ENCODE peak calls at places on chromosome 21, in four cellular contexts. One of them, this sample, is unnamed.

GRCh38 chr21:32414579-32415358 is 2.3 kb downstream of the EVA1C start:
- DNase-seq in CD8-positive, alpha-beta T cell: no peak
- DNase-seq in right cardiac atrium: no peak
- DNase-seq in fibroblast of lung: peak
- DNase-seq in this sample: no peak

GRCh38 chr21:14736162-14736561 is 190.0 kb upstream of the SAMSN1 start:
- DNase-seq in CD8-positive, alpha-beta T cell: no peak
- DNase-seq in right cardiac atrium: no peak
- DNase-seq in fibroblast of lung: no peak
- DNase-seq in this sample: no peak

GRCh38 chr21:46295177-46295711 is 9.1 kb downstream of the YBEY start:
- DNase-seq in CD8-positive, alpha-beta T cell: no peak
- DNase-seq in right cardiac atrium: peak
- DNase-seq in fibroblast of lung: peak
- DNase-seq in this sample: no peak

GRCh38 chr21:32412162-32412997 is at the start of gene EVA1C:
- DNase-seq in CD8-positive, alpha-beta T cell: peak
- DNase-seq in right cardiac atrium: peak
- DNase-seq in fibroblast of lung: peak
- DNase-seq in this sample: peak

GRCh38 chr21:41953249-41953830 is 478 bp downstream of the C2CD2 start:
- DNase-seq in CD8-positive, alpha-beta T cell: no peak
- DNase-seq in right cardiac atrium: no peak
- DNase-seq in fibroblast of lung: no peak
- DNase-seq in this sample: no peak

GRCh38 chr21:41068411-41069304 is 99.3 kb upstream of the BACE2 start:
- DNase-seq in CD8-positive, alpha-beta T cell: peak
- DNase-seq in right cardiac atrium: peak
- DNase-seq in fibroblast of lung: peak
- DNase-seq in this sample: peak

GRCh38 chr21:41373253-41373652 is 11.4 kb downstream of the MX2 start:
- DNase-seq in CD8-positive, alpha-beta T cell: no peak
- DNase-seq in right cardiac atrium: peak
- DNase-seq in fibroblast of lung: no peak
- DNase-seq in this sample: no peak

GRCh38 chr21:20592482-20592881 is 405.7 kb upstream of the NCAM2 start:
- DNase-seq in CD8-positive, alpha-beta T cell: no peak
- DNase-seq in right cardiac atrium: no peak
- DNase-seq in fibroblast of lung: no peak
- DNase-seq in this sample: no peak

GRCh38 chr21:31732891-31733520 is 1.1 kb upstream of the SCAF4 start:
- DNase-seq in CD8-positive, alpha-beta T cell: peak
- DNase-seq in right cardiac atrium: no peak
- DNase-seq in fibroblast of lung: peak
- DNase-seq in this sample: peak

GRCh38 chr21:28927122-28927521 is 65.6 kb downstream of the LTN1 start:
- DNase-seq in CD8-positive, alpha-beta T cell: no peak
- DNase-seq in right cardiac atrium: no peak
- DNase-seq in fibroblast of lung: no peak
- DNase-seq in this sample: no peak

GRCh38 chr21:29365636-29366305 is 67.0 kb downstream of the BACH1 start:
- DNase-seq in CD8-positive, alpha-beta T cell: no peak
- DNase-seq in right cardiac atrium: no peak
- DNase-seq in fibroblast of lung: no peak
- DNase-seq in this sample: no peak

GRCh38 chr21:21624674-21625073 is 626.5 kb downstream of the NCAM2 start:
- DNase-seq in CD8-positive, alpha-beta T cell: no peak
- DNase-seq in right cardiac atrium: no peak
- DNase-seq in fibroblast of lung: peak
- DNase-seq in this sample: no peak

GRCh38 chr21:38037416-38037815 is 121.2 kb upstream of the KCNJ6 start:
- DNase-seq in CD8-positive, alpha-beta T cell: no peak
- DNase-seq in right cardiac atrium: no peak
- DNase-seq in fibroblast of lung: peak
- DNase-seq in this sample: no peak

GRCh38 chr21:44354775-44355771 is 1.7 kb downstream of the TRPM2 start:
- DNase-seq in CD8-positive, alpha-beta T cell: no peak
- DNase-seq in right cardiac atrium: peak
- DNase-seq in fibroblast of lung: no peak
- DNase-seq in this sample: no peak
- H3K4me3 ChIP-seq in CD8-positive, alpha-beta T cell: no peak
- H3K4me3 ChIP-seq in right cardiac atrium: no peak
- H3K4me3 ChIP-seq in fibroblast of lung: no peak
- H3K4me3 ChIP-seq in this sample: peak

DNA sequence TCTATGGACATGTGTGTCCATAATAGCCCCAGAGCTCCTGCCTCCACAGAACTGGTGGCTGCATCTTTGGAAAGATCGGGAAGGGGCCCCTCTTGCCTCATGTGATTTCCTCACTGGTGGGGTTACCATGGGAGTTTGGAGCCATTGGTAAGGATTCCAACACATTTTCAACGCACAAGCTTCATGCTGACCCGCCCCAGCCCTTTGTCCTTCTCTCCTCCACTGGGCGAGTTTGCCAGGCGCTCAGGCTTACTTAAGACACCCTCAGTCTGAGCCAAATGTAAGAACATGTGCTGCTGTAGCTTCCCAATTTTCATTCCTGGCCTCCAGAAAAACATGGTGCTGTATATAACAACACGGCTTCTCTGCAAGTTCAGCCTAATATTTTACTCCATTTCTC is 72.4 kb downstream of the ATP5PO start:
- DNase-seq in CD8-positive, alpha-beta T cell: no peak
- DNase-seq in right cardiac atrium: peak
- DNase-seq in fibroblast of lung: no peak
- DNase-seq in this sample: no peak
- H3K27ac ChIP-seq in CD8-positive, alpha-beta T cell: no peak
- H3K27ac ChIP-seq in right cardiac atrium: peak
- H3K27ac ChIP-seq in fibroblast of lung: no peak
- H3K27ac ChIP-seq in this sample: no peak

DNA sequence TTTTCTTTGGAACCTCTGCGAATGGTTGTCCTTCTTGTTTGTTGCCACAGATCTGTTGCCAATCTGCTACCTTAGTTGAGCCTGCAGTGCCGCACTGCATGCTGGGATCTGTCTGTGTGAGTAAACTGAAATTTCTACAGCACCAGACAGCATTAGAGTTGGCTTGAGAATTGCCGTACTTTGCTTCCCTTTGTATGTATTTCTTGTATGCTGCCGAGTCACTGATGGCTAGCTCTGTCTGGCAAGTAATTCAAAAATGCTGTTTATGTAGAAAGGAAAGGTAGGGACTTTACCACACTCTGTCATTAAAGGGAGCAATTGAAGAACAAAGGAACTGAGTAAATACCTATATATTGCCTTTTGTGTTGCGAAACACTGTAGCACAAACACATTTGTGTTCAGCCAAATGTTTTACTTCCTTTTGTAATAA is 857.4 kb downstream of the USP25 start:
- DNase-seq in CD8-positive, alpha-beta T cell: no peak
- DNase-seq in right cardiac atrium: peak
- DNase-seq in fibroblast of lung: peak
- DNase-seq in this sample: no peak
- H3K4me3 ChIP-seq in CD8-positive, alpha-beta T cell: no peak
- H3K4me3 ChIP-seq in right cardiac atrium: peak
- H3K4me3 ChIP-seq in fibroblast of lung: peak
- H3K4me3 ChIP-seq in this sample: no peak

DNA sequence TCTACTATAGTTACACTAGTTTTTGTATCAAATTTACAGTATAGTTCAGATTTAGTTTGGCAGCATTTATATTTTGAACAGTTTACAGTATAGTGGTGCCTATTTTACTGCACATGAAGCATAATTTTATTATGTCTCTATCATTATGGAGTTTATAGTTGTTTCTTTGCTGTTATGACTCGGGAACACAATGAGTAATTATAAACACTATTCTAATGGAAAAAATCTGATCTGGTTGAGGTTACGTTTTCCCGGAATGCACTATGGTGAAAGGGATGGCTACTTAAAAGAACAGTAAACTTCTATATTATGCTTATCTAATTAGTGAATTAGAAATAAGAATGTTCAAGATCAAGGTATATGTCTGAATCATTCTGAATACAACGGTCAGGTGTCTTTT is 10.6 kb downstream of the LCA5L start:
- DNase-seq in CD8-positive, alpha-beta T cell: no peak
- DNase-seq in right cardiac atrium: no peak
- DNase-seq in fibroblast of lung: no peak
- DNase-seq in this sample: no peak
- H3K27ac ChIP-seq in CD8-positive, alpha-beta T cell: no peak
- H3K27ac ChIP-seq in right cardiac atrium: no peak
- H3K27ac ChIP-seq in fibroblast of lung: no peak
- H3K27ac ChIP-seq in this sample: no peak

DNA sequence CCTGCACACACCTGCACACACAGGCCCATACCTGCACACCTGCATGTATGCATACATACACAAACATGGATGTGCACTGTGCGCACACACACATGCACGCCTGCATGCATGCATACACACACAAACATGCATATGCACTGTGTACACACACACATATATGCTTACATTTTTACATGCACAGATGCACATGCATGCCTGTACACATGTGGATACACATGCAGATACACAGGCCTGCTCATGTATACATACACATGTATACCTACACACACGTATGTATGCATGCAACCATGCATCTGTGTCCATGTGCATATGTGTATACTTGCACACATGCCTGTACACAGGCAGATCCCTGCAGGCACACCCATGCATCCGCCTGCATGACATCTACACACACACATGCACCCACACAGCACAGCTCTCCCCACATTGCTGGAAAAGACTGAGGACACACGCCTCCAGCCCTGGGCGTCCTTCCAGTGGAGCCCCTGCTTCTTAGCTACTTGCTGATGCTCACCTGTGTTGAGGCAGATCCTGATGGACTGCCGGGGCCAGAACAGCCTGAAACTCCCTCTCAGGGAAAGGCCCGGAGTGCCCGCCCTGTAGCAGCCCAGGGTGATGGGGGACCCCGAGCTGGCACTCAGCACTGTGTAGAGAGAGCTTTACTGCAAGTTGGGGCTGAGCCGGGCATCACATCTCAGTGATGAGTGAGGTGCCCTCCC is 28.6 kb downstream of the KRTAP10-1 start:
- DNase-seq in CD8-positive, alpha-beta T cell: no peak
- DNase-seq in right cardiac atrium: no peak
- DNase-seq in fibroblast of lung: no peak
- DNase-seq in this sample: no peak
- H3K4me3 ChIP-seq in CD8-positive, alpha-beta T cell: peak
- H3K4me3 ChIP-seq in right cardiac atrium: no peak
- H3K4me3 ChIP-seq in fibroblast of lung: no peak
- H3K4me3 ChIP-seq in this sample: peak

GRCh38 chr21:36698160-36699025 is 522 bp upstream of the SIM2 start:
- DNase-seq in CD8-positive, alpha-beta T cell: no peak
- DNase-seq in right cardiac atrium: no peak
- DNase-seq in fibroblast of lung: no peak
- DNase-seq in this sample: no peak
- H3K27ac ChIP-seq in CD8-positive, alpha-beta T cell: no peak
- H3K27ac ChIP-seq in right cardiac atrium: no peak
- H3K27ac ChIP-seq in fibroblast of lung: no peak
- H3K27ac ChIP-seq in this sample: no peak